ENCODE peak calls at places on chromosomes 11 and 22, in six cellular contexts. Z is GM12865, U is coronary artery, A is ovary, T is dorsolateral prefrontal cortex, D is fibroblast of lung. Y is an unnamed sample.

GRCh38 chr22:29799217-29799680 is 32.1 kb downstream of the UQCR10 start:
- DNase-seq in Z (no peak), U (peak; percentile 90), A (peak; percentile 84), T (peak; percentile 79), D (peak; percentile 95), Y (peak; percentile 70)

GRCh38 chr11:32395127-32395526 is 40.2 kb downstream of the WT1 start:
- DNase-seq in Z (no peak), U (no peak), A (no peak), T (no peak), D (no peak), Y (no peak)

GRCh38 chr11:102957953-102958352 is 2.4 kb upstream of the MMP13 start:
- DNase-seq in Z (no peak), U (no peak), A (no peak), T (no peak), D (peak; percentile 17), Y (no peak)

GRCh38 chr11:86577663-86578636 is 94.5 kb downstream of the ME3 start:
- DNase-seq in Z (no peak), U (no peak), A (peak; percentile 67), T (no peak), D (peak; percentile 93), Y (peak; percentile 62)

GRCh38 chr11:109946322-109946846 is 146.8 kb upstream of the ZC3H12C start:
- DNase-seq in Z (peak; percentile 90), U (peak; percentile 88), A (peak; percentile 92), T (peak; percentile 88), D (peak; percentile 99), Y (peak; percentile 84)

GRCh38 chr11:45995342-45995734 is 72.9 kb downstream of the LARGE2 start:
- DNase-seq in Z (no peak), U (no peak), A (no peak), T (no peak), D (no peak), Y (no peak)

GRCh38 chr11:818396-819128 is at the start of gene PNPLA2:
- DNase-seq in Z (no peak), U (no peak), A (peak; percentile 79), T (no peak), D (peak; percentile 56), Y (no peak)

GRCh38 chr11:126725521-126725920 is 275.0 kb downstream of the KIRREL3 start:
- DNase-seq in Z (no peak), U (no peak), A (no peak), T (no peak), D (no peak), Y (no peak)

DNA sequence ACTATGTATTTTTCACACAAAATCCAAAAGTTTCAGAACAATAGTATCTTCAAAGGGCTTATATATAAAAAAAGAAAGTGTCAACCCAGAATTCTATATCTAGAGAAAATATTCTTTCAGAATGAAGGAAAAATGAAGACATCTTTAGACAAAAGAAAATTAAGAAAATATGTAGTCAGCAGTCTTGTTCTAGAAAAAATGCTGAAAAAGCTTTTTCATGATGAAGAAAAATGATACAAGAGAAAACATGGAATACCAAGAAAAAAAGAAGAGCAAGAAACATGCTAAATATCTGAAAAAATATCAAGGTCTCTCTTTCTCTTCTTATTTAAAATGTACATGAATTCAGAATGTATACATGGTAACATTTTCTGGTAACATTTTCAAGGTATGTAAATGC is 816.8 kb upstream of the FAT3 start:
- DNase-seq in Z (no peak), U (no peak), A (no peak), T (no peak), D (no peak), Y (no peak)
- TF ChIP-seq CTCF in Z (no peak), U (no peak), A (no peak), T (no peak), D (no peak), Y (no peak)

GRCh38 chr11:119722281-119722794 is 6.7 kb downstream of the NECTIN1 start:
- DNase-seq in Z (peak; percentile 18), U (no peak), A (no peak), T (no peak), D (no peak), Y (no peak)
- H3K4me3 ChIP-seq in Z (no peak overlapping the region), U (no peak overlapping the region), A (no peak overlapping the region), T (no peak overlapping the region), D (no peak overlapping the region), Y (no peak overlapping the region)

GRCh38 chr11:8100605-8101004 is 19.6 kb downstream of the TUB start:
- DNase-seq in Z (no peak), U (no peak), A (no peak), T (no peak), D (no peak), Y (no peak)

GRCh38 chr11:8098361-8098760 is 17.4 kb downstream of the TUB start:
- DNase-seq in Z (no peak), U (no peak), A (no peak), T (no peak), D (no peak), Y (no peak)

GRCh38 chr11:8100151-8100550 is 19.1 kb downstream of the TUB start:
- DNase-seq in Z (no peak), U (peak; percentile 55), A (no peak), T (no peak), D (no peak), Y (no peak)

GRCh38 chr11:8098879-8099278 is 17.9 kb downstream of the TUB start:
- DNase-seq in Z (no peak), U (no peak), A (no peak), T (no peak), D (no peak), Y (no peak)

DNA sequence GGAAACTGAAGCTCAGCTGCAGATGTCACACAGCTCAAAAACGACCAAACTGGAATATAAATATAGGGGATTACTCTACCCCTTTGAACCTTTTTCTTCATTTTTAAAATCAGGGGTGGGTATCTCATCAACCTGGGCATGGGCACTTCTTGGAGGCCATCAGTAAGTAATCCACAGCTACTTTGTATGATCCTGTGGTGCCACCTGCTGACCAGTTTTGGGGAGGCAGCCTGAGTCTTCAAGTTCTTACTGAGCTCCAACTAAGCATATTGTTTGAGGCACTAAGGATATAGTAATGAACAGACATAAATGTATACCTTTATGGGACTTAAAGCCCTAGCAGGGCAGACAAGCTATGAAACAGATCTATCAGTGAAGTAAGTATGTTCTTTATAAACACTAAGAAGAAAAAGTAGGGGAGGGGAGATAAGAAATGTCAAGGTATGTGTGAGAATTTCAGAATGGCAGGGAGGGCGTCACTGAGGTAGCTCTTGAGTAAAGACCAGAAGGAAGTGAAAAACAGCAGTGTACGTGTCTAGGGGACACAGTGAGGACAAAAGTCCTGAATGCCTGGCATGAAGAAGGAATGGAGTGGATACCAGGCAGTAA is 18.4 kb downstream of the TUB start:
- DNase-seq in Z (peak; percentile 77), U (peak; percentile 79), A (peak; percentile 81), T (peak; percentile 90), D (peak; percentile 84), Y (peak; percentile 51)
- TF ChIP-seq CTCF in Z (peak; percentile 76), U (peak; percentile 79), A (peak; percentile 61), T (peak; percentile 90), D (peak; percentile 90), Y (peak; percentile 79)

DNA sequence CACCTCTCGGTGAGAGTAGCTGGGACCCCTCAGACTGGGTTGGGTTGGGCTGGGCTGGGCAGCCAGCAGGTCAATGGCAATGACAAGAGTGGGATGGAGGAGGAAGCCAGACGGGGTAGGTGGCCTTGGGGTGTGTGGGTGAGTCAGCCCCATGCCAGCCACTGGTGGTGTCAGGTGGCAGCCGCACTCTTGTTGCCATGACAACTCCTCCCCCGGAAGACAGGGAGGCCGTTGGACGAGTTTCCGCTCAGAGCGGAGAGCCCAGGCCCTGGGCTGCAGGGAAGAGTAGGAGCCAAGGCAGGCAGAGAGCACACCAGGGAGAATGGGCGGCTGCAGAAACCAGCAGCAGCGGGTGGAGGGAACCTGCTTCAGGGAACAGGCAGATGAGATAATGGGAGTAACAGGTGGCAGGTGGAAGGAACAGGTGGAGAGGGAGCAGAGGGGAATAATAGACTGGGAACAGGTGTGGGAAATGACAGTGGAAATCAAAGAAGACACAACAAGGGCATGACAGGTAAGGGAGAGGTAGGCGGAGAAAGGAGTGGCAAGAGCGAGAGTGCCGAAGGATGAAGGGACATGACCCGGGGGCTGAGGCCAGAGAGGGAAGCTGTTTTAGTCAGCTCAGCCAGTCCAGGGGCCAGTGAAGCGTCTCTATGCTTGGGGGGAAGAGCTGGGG is 8.7 kb downstream of the SPTBN2 start:
- DNase-seq in Z (peak; percentile 17), U (no peak), A (no peak), T (peak; percentile 79), D (peak; percentile 18), Y (peak; percentile 74)
- H3K4me3 ChIP-seq in Z (no peak overlapping the region), U (no peak overlapping the region), A (no peak overlapping the region), T (no peak overlapping the region), D (no peak overlapping the region), Y (no peak overlapping the region)

DNA sequence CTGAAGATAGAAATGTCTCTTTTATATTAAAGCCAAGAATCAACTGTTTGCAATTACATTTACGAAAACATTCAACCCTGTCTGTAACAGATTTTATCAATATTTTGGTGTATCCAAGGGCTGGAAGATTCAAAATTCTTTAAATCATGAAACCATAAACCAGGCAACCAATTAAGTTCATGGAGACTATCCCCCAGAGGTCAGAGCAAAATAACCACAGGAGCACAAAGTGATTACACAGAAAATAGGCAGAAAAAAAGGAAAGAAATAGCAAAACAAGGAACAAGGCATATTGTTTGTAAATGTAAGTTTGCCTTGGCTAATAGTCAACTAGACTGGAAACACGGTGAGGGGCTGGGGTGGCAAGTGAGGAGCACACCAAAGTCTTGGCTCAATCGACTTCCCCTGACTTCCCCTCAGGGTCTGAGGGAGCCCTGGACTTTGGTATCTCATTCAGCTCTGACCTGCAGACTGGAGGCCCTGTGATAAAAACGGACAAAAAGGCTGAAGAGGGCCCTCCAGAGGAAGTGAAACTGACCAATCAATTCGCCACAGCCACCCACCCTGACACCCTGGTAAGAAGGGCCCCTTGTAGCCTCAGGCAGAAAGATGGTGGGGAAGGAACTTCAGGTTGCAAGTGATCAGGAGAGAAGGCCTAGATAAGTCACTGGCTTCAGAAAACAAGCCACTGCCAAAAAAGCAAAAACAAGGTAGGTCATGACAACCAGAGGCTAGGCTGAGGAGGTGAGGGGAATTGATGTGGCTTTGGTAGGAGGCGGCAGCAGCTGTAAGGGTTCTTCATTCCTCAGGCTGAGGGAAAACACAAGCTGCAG is 1.9 kb downstream of the SIK3 start:
- DNase-seq in Z (peak; percentile 89), U (no peak), A (peak; percentile 26), T (peak; percentile 55), D (peak; percentile 24), Y (no peak)
- TF ChIP-seq CTCF in Z (no peak), U (no peak), A (no peak), T (peak; percentile 57), D (peak; percentile 4), Y (no peak)